ENCODE peak calls at places on chromosomes 16 and 17, in ten cellular contexts. N is stomach, D is AG08396, X is AG04450, I is iris pigment epithelial cell, C is EL, J is fibroblast of pulmonary artery, P is naive B cell, K is NCI-H1092 treated with DMSO at 0.1 percent for 48 hours, Q is AG08395. B is an unnamed sample.

GRCh38 chr16:31486036-31486435 is 3.1 kb downstream of the SLC5A2 start:
- DNase-seq in J (no peak), K (no peak), X (no peak), N (no peak), D (no peak), P (no peak), I (no peak), C (no peak), Q (no peak), B (no peak)

GRCh38 chr17:70622382-70623260 is 453.3 kb downstream of the KCNJ2 start:
- DNase-seq in P (peak), D (peak), I (peak), J (peak), Q (no peak), C (peak), K (peak), X (no peak), N (peak), B (peak)

GRCh38 chr16:11597268-11597690 is 10.6 kb upstream of the LITAF start:
- DNase-seq in N (no peak), C (peak), X (no peak), K (no peak), P (no peak), Q (peak), J (no peak), D (peak), I (peak), B (no peak)

GRCh38 chr16:29857133-29857760 is 5.8 kb downstream of the CDIPT start:
- DNase-seq in P (no peak), X (no peak), I (peak), Q (peak), D (peak), N (no peak), C (peak), K (no peak), J (peak), B (peak)

GRCh38 chr16:76784530-76784929 is 406.5 kb upstream of the MON1B start:
- DNase-seq in N (no peak), D (no peak), C (no peak), X (no peak), J (no peak), I (no peak), P (no peak), K (no peak), Q (no peak), B (no peak)

GRCh38 chr16:10577305-10578202 is 2.8 kb downstream of the EMP2 start:
- DNase-seq in X (no peak), N (no peak), K (no peak), I (no peak), D (peak), J (no peak), C (no peak), Q (peak), P (no peak), B (no peak)

GRCh38 chr16:25110392-25110947 is 1.1 kb upstream of the LCMT1 start:
- DNase-seq in K (no peak), P (no peak), X (no peak), N (no peak), J (no peak), Q (no peak), C (no peak), I (no peak), D (no peak), B (no peak)

GRCh38 chr17:77696151-77696719 is 262.3 kb upstream of the TNRC6C start:
- DNase-seq in Q (no peak), K (no peak), I (no peak), C (no peak), X (no peak), D (no peak), J (no peak), N (no peak), P (no peak), B (no peak)

GRCh38 chr16:58022601-58023371 is 2.8 kb upstream of the MMP15 start:
- DNase-seq in I (peak), J (peak), N (peak), P (no peak), C (peak), K (peak), Q (peak), X (no peak), D (peak), B (peak)

GRCh38 chr16:12132290-12132689 is 155.8 kb downstream of the SNX29 start:
- DNase-seq in N (no peak), X (peak), Q (peak), K (no peak), J (peak), P (no peak), I (peak), D (no peak), C (peak), B (no peak)

GRCh38 chr16:2512920-2513404 is 790 bp upstream of the ATP6V0C start:
- DNase-seq in N (no peak), K (peak), J (no peak), Q (no peak), I (no peak), D (no peak), X (no peak), P (no peak), C (no peak), B (no peak)

GRCh38 chr17:1650731-1651558 is 1.3 kb upstream of the RILP start:
- DNase-seq in N (no peak), X (no peak), J (no peak), Q (no peak), I (no peak), P (no peak), D (no peak), C (no peak), K (no peak), B (no peak)

GRCh38 chr17:35809855-35810461 is 674 bp downstream of the TAF15 start:
- DNase-seq in X (no peak), D (no peak), N (no peak), C (no peak), K (no peak), Q (no peak), J (no peak), I (peak), P (no peak), B (no peak)

GRCh38 chr17:27343294-27343693 is 49.4 kb downstream of the WSB1 start:
- DNase-seq in D (no peak), I (no peak), J (no peak), K (no peak), P (no peak), C (no peak), N (no peak), Q (no peak), X (no peak), B (no peak)

GRCh38 chr17:31216053-31216751 is 80.8 kb downstream of the OMG start:
- DNase-seq in N (no peak), C (peak), X (peak), K (peak), I (peak), Q (peak), J (peak), P (peak), D (peak), B (no peak)

GRCh38 chr16:526181-527014 is 1.1 kb upstream of the CAPN15 start:
- DNase-seq in D (peak), J (peak), C (peak), I (peak), X (no peak), N (peak), K (peak), P (no peak), Q (no peak), B (peak)

GRCh38 chr16:85402910-85403692 is 210.0 kb upstream of the GSE1 start:
- DNase-seq in I (peak), D (peak), X (no peak), N (no peak), Q (peak), J (peak), K (no peak), P (no peak), C (peak), B (no peak)

GRCh38 chr16:73019456-73020362 is 28.2 kb downstream of the ZFHX3 start:
- DNase-seq in J (peak), K (peak), I (peak), C (peak), X (peak), N (no peak), D (peak), Q (no peak), P (no peak), B (peak)

GRCh38 chr16:11797957-11798299 is 870 bp upstream of the ZC3H7A start:
- DNase-seq in X (no peak), C (peak), P (no peak), Q (no peak), I (no peak), D (no peak), N (no peak), K (peak), J (no peak), B (no peak)

GRCh38 chr16:2753523-2754020 is 1.1 kb downstream of the SRRM2 start:
- DNase-seq in N (no peak), X (no peak), J (no peak), I (peak), D (peak), P (no peak), C (no peak), Q (no peak), K (no peak), B (no peak)

GRCh38 chr17:49633762-49634486 is 44.0 kb downstream of the SPOP start:
- DNase-seq in D (no peak), X (no peak), P (no peak), J (no peak), N (no peak), C (no peak), K (no peak), I (no peak), Q (no peak), B (no peak)

GRCh38 chr16:3317315-3317999 is 12.2 kb downstream of the ZNF75A start:
- DNase-seq in I (peak), C (peak), J (peak), P (no peak), N (no peak), X (no peak), K (peak), D (no peak), Q (no peak), B (no peak)

GRCh38 chr16:67764153-67764552 is 42.2 kb downstream of the RANBP10 start:
- DNase-seq in P (no peak), N (no peak), D (no peak), X (no peak), Q (no peak), J (no peak), C (no peak), I (no peak), K (no peak), B (no peak)

GRCh38 chr17:20236586-20237227 is 227.5 kb downstream of the SPECC1 start:
- DNase-seq in N (no peak), C (no peak), J (no peak), D (no peak), K (no peak), P (no peak), X (no peak), Q (no peak), I (no peak), B (no peak)

GRCh38 chr17:21090889-21091618 is 35.7 kb upstream of the DHRS7B start:
- DNase-seq in N (no peak), Q (no peak), C (no peak), P (no peak), X (no peak), K (no peak), J (no peak), I (peak), D (no peak), B (no peak)

GRCh38 chr17:63447688-63448005 is 1.5 kb upstream of the CYB561 start:
- DNase-seq in C (no peak), X (no peak), D (no peak), I (no peak), P (no peak), J (peak), N (peak), Q (no peak), K (no peak), B (peak)

GRCh38 chr16:18839555-18839954 is 38.2 kb upstream of the ARL6IP1 start:
- DNase-seq in D (no peak), P (no peak), I (no peak), K (no peak), J (peak), N (peak), Q (no peak), C (no peak), X (no peak), B (no peak)

GRCh38 chr16:48409839-48410610 is 24.8 kb upstream of the SIAH1 start:
- DNase-seq in D (peak), N (peak), Q (peak), K (no peak), C (peak), P (no peak), X (peak), J (peak), I (peak), B (peak)

GRCh38 chr16:75099738-75100615 is 16.6 kb downstream of the LDHD start:
- DNase-seq in K (no peak), I (no peak), X (no peak), C (peak), J (no peak), D (no peak), P (no peak), N (no peak), Q (no peak), B (peak)

GRCh38 chr17:66580178-66580577 is 254.7 kb upstream of the CACNG5 start:
- DNase-seq in C (peak), Q (peak), D (peak), P (no peak), I (peak), J (peak), K (no peak), X (peak), N (peak), B (no peak)

GRCh38 chr16:85165781-85166180 is 53.5 kb upstream of the CIBAR2 start:
- DNase-seq in K (no peak), J (no peak), C (no peak), I (no peak), P (no peak), Q (no peak), D (no peak), X (no peak), N (no peak), B (no peak)

GRCh38 chr17:8757189-8757588 is 1.2 kb downstream of the SPDYE4 start:
- DNase-seq in K (no peak), D (no peak), Q (no peak), X (no peak), C (no peak), N (no peak), P (no peak), J (no peak), I (no peak), B (no peak)